ENCODE peak calls at places on chromosomes 16 and 17, in seven cellular contexts. One of them, this sample, is unnamed.

GRCh38 chr17:6995500-6996255 is at the start of gene ALOX12:
- DNase-seq in HCT116: no peak
- DNase-seq in body of pancreas: no peak
- DNase-seq in prostate gland: peak; percentile 45
- DNase-seq in transverse colon: no peak
- DNase-seq in uterus: peak; percentile 30
- DNase-seq in A549: no peak
- DNase-seq in this sample: no peak

GRCh38 chr17:4542003-4542725 is 13.0 kb downstream of the MYBBP1A start:
- DNase-seq in uterus: no peak
- DNase-seq in HCT116: no peak
- DNase-seq in transverse colon: no peak
- DNase-seq in prostate gland: no peak
- DNase-seq in A549: no peak
- DNase-seq in body of pancreas: peak; percentile 15
- DNase-seq in this sample: no peak

GRCh38 chr17:68205251-68205807 is 42.5 kb upstream of the AMZ2 start:
- DNase-seq in prostate gland: peak; percentile 93
- DNase-seq in transverse colon: peak; percentile 93
- DNase-seq in uterus: peak; percentile 92
- DNase-seq in A549: peak; percentile 91
- DNase-seq in HCT116: peak; percentile 78
- DNase-seq in body of pancreas: peak; percentile 83
- DNase-seq in this sample: peak; percentile 64

GRCh38 chr17:64741924-64742670 is 80.0 kb upstream of the SMURF2 start:
- DNase-seq in HCT116: no peak
- DNase-seq in body of pancreas: peak; percentile 28
- DNase-seq in transverse colon: peak; percentile 16
- DNase-seq in prostate gland: no peak
- DNase-seq in uterus: peak; percentile 50
- DNase-seq in A549: no peak
- DNase-seq in this sample: no peak

GRCh38 chr17:73267648-73268537 is 6.2 kb upstream of the CPSF4L start:
- DNase-seq in HCT116: no peak
- DNase-seq in uterus: no peak
- DNase-seq in body of pancreas: no peak
- DNase-seq in transverse colon: no peak
- DNase-seq in A549: no peak
- DNase-seq in prostate gland: no peak
- DNase-seq in this sample: no peak

GRCh38 chr17:50184611-50185398 is 16.6 kb downstream of the COL1A1 start:
- DNase-seq in body of pancreas: no peak
- DNase-seq in prostate gland: no peak
- DNase-seq in transverse colon: peak; percentile 36
- DNase-seq in A549: no peak
- DNase-seq in uterus: peak; percentile 70
- DNase-seq in HCT116: no peak
- DNase-seq in this sample: no peak

GRCh38 chr16:89193021-89193575 is 7.2 kb downstream of the SLC22A31 start:
- DNase-seq in prostate gland: no peak
- DNase-seq in transverse colon: peak; percentile 63
- DNase-seq in HCT116: peak; percentile 94
- DNase-seq in A549: no peak
- DNase-seq in body of pancreas: peak; percentile 87
- DNase-seq in uterus: no peak
- DNase-seq in this sample: no peak

GRCh38 chr17:77306790-77307478 is 166.2 kb downstream of the SEC14L1 start:
- DNase-seq in transverse colon: peak; percentile 52
- DNase-seq in A549: no peak
- DNase-seq in body of pancreas: peak; percentile 50
- DNase-seq in uterus: no peak
- DNase-seq in HCT116: no peak
- DNase-seq in prostate gland: no peak
- DNase-seq in this sample: no peak

GRCh38 chr17:43839670-43840101 is 6.7 kb upstream of the MPP3 start:
- DNase-seq in prostate gland: peak; percentile 33
- DNase-seq in uterus: no peak
- DNase-seq in body of pancreas: peak; percentile 82
- DNase-seq in A549: peak; percentile 72
- DNase-seq in HCT116: peak; percentile 76
- DNase-seq in transverse colon: peak; percentile 82
- DNase-seq in this sample: no peak

GRCh38 chr16:51982715-51983680 is 563.9 kb downstream of the TOX3 start:
- DNase-seq in uterus: peak; percentile 19
- DNase-seq in A549: peak; percentile 25
- DNase-seq in body of pancreas: peak; percentile 68
- DNase-seq in transverse colon: peak; percentile 15
- DNase-seq in prostate gland: peak; percentile 61
- DNase-seq in HCT116: peak; percentile 33
- DNase-seq in this sample: no peak

GRCh38 chr17:30551666-30552339 is 74.6 kb downstream of the GOSR1 start:
- DNase-seq in uterus: no peak
- DNase-seq in prostate gland: no peak
- DNase-seq in HCT116: no peak
- DNase-seq in transverse colon: no peak
- DNase-seq in body of pancreas: no peak
- DNase-seq in A549: no peak
- DNase-seq in this sample: no peak

GRCh38 chr17:17351901-17352781 is 49.0 kb downstream of the NT5M start:
- DNase-seq in A549: no peak
- DNase-seq in uterus: no peak
- DNase-seq in HCT116: no peak
- DNase-seq in prostate gland: no peak
- DNase-seq in transverse colon: no peak
- DNase-seq in body of pancreas: no peak
- DNase-seq in this sample: no peak

GRCh38 chr17:36147601-36148000 is 28.8 kb downstream of the TBC1D3B start:
- DNase-seq in transverse colon: no peak
- DNase-seq in HCT116: no peak
- DNase-seq in body of pancreas: no peak
- DNase-seq in uterus: no peak
- DNase-seq in prostate gland: no peak
- DNase-seq in A549: no peak
- DNase-seq in this sample: no peak

GRCh38 chr17:36151891-36152638 is 24.4 kb downstream of the TBC1D3B start:
- DNase-seq in HCT116: no peak
- DNase-seq in body of pancreas: no peak
- DNase-seq in A549: no peak
- DNase-seq in transverse colon: no peak
- DNase-seq in uterus: no peak
- DNase-seq in prostate gland: no peak
- DNase-seq in this sample: no peak

GRCh38 chr17:36148559-36149295 is 27.7 kb downstream of the TBC1D3B start:
- DNase-seq in uterus: peak; percentile 57
- DNase-seq in A549: peak; percentile 92
- DNase-seq in prostate gland: peak; percentile 61
- DNase-seq in body of pancreas: peak; percentile 50
- DNase-seq in HCT116: peak; percentile 68
- DNase-seq in transverse colon: peak; percentile 74
- DNase-seq in this sample: no peak

GRCh38 chr17:36152639-36153120 is 23.8 kb downstream of the TBC1D3B start:
- DNase-seq in HCT116: no peak
- DNase-seq in transverse colon: no peak
- DNase-seq in A549: no peak
- DNase-seq in body of pancreas: no peak
- DNase-seq in prostate gland: no peak
- DNase-seq in uterus: no peak
- DNase-seq in this sample: no peak

GRCh38 chr17:36149296-36149820 is 27.1 kb downstream of the TBC1D3B start:
- DNase-seq in HCT116: no peak
- DNase-seq in uterus: peak; percentile 30
- DNase-seq in prostate gland: no peak
- DNase-seq in A549: no peak
- DNase-seq in body of pancreas: peak; percentile 14
- DNase-seq in transverse colon: no peak
- DNase-seq in this sample: no peak
- TF ChIP-seq POLR2A in HCT116: no peak
- TF ChIP-seq POLR2A in uterus: no peak
- TF ChIP-seq POLR2A in prostate gland: no peak
- TF ChIP-seq POLR2A in A549: no peak
- TF ChIP-seq POLR2A in body of pancreas: no peak
- TF ChIP-seq POLR2A in transverse colon: no peak
- TF ChIP-seq POLR2A in this sample: no peak

DNA sequence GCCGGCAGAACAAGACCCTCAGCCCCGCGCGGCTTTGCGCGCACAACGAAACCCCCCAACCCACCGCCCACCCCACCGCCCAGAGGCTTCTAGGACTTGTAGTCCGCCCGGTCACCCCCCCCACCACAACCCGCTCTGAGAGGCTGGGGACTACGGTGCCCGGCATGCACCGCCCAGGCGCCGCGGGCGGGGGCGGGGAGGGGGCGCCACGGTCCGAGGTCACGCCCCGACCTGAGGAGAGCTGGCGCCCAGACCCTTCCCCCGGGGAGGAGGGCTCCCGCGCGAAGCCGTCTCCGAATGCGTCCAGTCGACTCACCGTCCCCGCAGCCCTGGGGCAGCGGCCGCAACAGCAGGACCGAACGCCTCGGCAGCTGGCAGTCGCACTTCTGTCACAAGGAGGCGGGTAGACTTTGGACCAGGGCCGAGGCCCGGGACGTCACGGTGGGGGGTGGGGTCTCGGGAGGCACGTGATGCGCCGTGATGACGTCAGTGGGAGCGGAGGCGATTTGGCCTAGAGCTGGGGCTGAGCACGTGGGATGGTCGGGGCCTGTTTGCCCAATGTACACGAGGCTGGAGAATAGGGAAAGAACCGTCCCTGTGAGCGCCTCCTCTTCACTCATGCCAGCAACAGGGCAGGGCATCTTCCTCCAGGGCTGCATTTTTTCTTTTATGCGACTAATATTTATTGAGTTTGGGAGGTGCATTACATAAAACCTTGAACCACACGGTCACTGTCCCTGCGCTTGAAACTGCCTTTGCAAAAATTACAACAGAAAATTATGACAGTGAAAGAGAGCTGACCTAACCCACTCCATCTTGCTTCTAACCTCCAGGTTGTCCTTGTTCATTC is at the start of gene CDIP1:
- DNase-seq in transverse colon: peak; percentile 97
- DNase-seq in HCT116: peak; percentile 89
- DNase-seq in prostate gland: peak; percentile 96
- DNase-seq in body of pancreas: peak; percentile 98
- DNase-seq in A549: peak; percentile 88
- DNase-seq in uterus: peak; percentile 97
- DNase-seq in this sample: peak; percentile 78
- TF ChIP-seq CTCF in transverse colon: peak; percentile 45
- TF ChIP-seq CTCF in HCT116: no peak
- TF ChIP-seq CTCF in prostate gland: peak; percentile 46
- TF ChIP-seq CTCF in body of pancreas: no peak
- TF ChIP-seq CTCF in A549: no peak
- TF ChIP-seq CTCF in uterus: no peak
- TF ChIP-seq CTCF in this sample: no peak

DNA sequence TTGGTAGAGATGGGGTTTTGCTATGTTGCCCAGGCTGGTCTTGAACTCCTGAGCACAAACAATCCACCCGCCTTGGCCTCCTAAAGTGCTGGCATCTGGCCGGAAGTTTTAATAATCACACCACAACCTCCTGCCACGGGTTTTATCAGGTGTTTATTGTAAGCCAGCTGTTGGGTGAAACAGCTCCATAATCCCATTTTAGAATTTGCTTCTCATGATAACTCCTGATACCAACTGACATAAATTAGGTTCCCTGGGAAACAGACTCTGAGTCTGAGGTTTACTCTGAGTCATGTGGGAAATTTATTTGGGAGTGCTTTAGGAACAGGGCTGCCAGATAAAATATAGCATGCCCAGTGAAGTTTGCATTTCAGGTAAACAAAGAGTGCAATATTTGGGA is 122.6 kb upstream of the MED13 start:
- DNase-seq in body of pancreas: peak; percentile 21
- DNase-seq in HCT116: no peak
- DNase-seq in uterus: no peak
- DNase-seq in prostate gland: no peak
- DNase-seq in A549: no peak
- DNase-seq in transverse colon: no peak
- DNase-seq in this sample: no peak
- H3K27ac ChIP-seq in body of pancreas: no peak overlapping the region
- H3K27ac ChIP-seq in HCT116: no peak overlapping the region
- H3K27ac ChIP-seq in uterus: no peak overlapping the region
- H3K27ac ChIP-seq in prostate gland: no peak overlapping the region
- H3K27ac ChIP-seq in A549: no peak overlapping the region
- H3K27ac ChIP-seq in transverse colon: peak overlapping the region; percentile 71
- H3K27ac ChIP-seq in this sample: no peak overlapping the region

GRCh38 chr16:4350365-4350786 is 745 bp downstream of the PAM16 start:
- DNase-seq in A549: no peak
- DNase-seq in prostate gland: no peak
- DNase-seq in transverse colon: no peak
- DNase-seq in body of pancreas: no peak
- DNase-seq in HCT116: no peak
- DNase-seq in uterus: no peak
- DNase-seq in this sample: no peak

GRCh38 chr16:4352843-4353242 is 1.7 kb upstream of the PAM16 start:
- DNase-seq in HCT116: no peak
- DNase-seq in uterus: no peak
- DNase-seq in prostate gland: no peak
- DNase-seq in transverse colon: no peak
- DNase-seq in A549: no peak
- DNase-seq in body of pancreas: no peak
- DNase-seq in this sample: no peak

GRCh38 chr16:4351880-4352279 is 759 bp upstream of the PAM16 start:
- DNase-seq in HCT116: no peak
- DNase-seq in prostate gland: no peak
- DNase-seq in body of pancreas: no peak
- DNase-seq in uterus: no peak
- DNase-seq in transverse colon: no peak
- DNase-seq in A549: no peak
- DNase-seq in this sample: no peak

GRCh38 chr16:4349332-4349731 is 1.8 kb downstream of the PAM16 start:
- DNase-seq in uterus: no peak
- DNase-seq in HCT116: no peak
- DNase-seq in body of pancreas: no peak
- DNase-seq in A549: no peak
- DNase-seq in prostate gland: no peak
- DNase-seq in transverse colon: no peak
- DNase-seq in this sample: no peak

DNA sequence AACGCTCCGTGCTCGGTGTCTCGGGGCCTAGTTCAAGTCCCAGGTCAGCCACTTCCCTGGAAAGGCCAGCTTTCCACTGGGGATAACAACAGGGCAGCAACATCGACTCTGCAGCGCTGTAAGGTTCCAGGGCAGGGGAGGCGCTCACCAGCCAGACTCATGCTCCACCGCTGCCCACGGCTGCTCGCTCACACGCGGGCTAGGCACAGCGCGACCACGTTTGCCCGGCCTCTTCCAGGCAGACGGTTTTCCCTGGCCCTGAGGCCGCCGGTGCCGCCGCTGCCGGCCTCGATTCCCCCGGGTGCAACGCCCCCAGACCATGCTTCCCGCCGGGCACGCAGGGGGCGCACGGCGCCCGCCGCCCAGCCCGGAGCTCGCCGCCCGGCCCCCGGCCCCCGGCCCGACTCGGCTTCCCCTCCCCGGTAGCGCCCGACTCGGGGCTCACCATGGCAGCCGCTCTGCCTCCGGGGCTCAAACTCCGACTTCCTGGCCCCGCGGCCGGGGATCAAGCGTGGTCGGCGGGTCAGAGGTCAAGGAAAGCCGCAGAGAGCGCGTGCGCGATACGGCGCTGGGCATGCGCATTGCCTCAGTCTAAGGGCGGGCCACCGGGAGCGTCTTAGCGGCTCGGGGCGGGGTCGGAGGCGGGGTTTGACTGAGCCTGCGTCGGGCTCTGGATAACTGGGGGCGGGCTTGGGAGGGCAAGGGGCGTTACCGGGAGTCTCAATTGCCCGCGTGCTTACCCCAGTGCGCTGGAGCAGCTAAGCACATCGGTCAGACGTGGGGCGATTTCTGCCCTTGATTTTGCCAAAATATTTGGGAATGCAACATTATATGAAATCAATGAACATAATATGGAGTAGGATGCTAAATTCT is at the start of gene PAM16:
- DNase-seq in transverse colon: peak; percentile 99
- DNase-seq in uterus: peak; percentile 98
- DNase-seq in A549: peak; percentile 85
- DNase-seq in body of pancreas: peak; percentile 97
- DNase-seq in HCT116: peak; percentile 87
- DNase-seq in prostate gland: peak; percentile 92
- DNase-seq in this sample: peak; percentile 74
- TF ChIP-seq POLR2A in transverse colon: peak; percentile 49
- TF ChIP-seq POLR2A in uterus: no peak
- TF ChIP-seq POLR2A in A549: peak; percentile 55
- TF ChIP-seq POLR2A in body of pancreas: peak; percentile 29
- TF ChIP-seq POLR2A in HCT116: peak; percentile 47
- TF ChIP-seq POLR2A in prostate gland: no peak
- TF ChIP-seq POLR2A in this sample: no peak